ENCODE peak calls at places on chromosomes 2 and 18, in eight cellular contexts. V is BE2C, Q is body of pancreas, P is GM10248, N is breast epithelium, T is fibroblast of lung, D is AG04449, U is mammary epithelial cell. M is an unnamed sample.

GRCh38 chr2:239396881-239397681 is 3.7 kb downstream of the HDAC4 start:
- DNase-seq in V (no peak), Q (peak; percentile 71), P (no peak), N (peak; percentile 57), T (no peak), D (no peak), U (no peak), M (no peak)

GRCh38 chr2:120871016-120871635 is 135.5 kb downstream of the GLI2 start:
- DNase-seq in V (no peak), Q (no peak), P (no peak), N (no peak), T (no peak), D (no peak), U (no peak), M (no peak)

GRCh38 chr2:203748331-203749126 is 42.1 kb downstream of the CD28 start:
- DNase-seq in V (no peak), Q (no peak), P (no peak), N (no peak), T (no peak), D (no peak), U (no peak), M (no peak)

GRCh38 chr2:129793326-129793955 is 186.0 kb upstream of the RAB6C start:
- DNase-seq in V (no peak), Q (no peak), P (no peak), N (no peak), T (no peak), D (no peak), U (no peak), M (no peak)

GRCh38 chr2:13654416-13654815 is 937.7 kb downstream of the TRIB2 start:
- DNase-seq in V (no peak), Q (no peak), P (no peak), N (no peak), T (no peak), D (no peak), U (peak; percentile 71), M (no peak)

GRCh38 chr2:191947235-191947634 is 100.3 kb upstream of the CAVIN2 start:
- DNase-seq in V (no peak), Q (no peak), P (no peak), N (no peak), T (no peak), D (no peak), U (no peak), M (no peak)

GRCh38 chr2:18253686-18254197 is 306.7 kb downstream of the RDH14 start:
- DNase-seq in V (no peak), Q (no peak), P (no peak), N (no peak), T (no peak), D (no peak), U (no peak), M (no peak)

GRCh38 chr18:7624697-7625096 is 57.6 kb downstream of the PTPRM start:
- DNase-seq in V (no peak), Q (no peak), P (no peak), N (no peak), T (no peak), D (no peak), U (no peak), M (no peak)

GRCh38 chr18:79521806-79522205 is 126.1 kb downstream of the NFATC1 start:
- DNase-seq in V (no peak), Q (no peak), P (no peak), N (peak; percentile 28), T (no peak), D (no peak), U (no peak), M (no peak)

GRCh38 chr2:75012080-75012479 is 53.6 kb downstream of the POLE4 start:
- DNase-seq in V (no peak), Q (no peak), P (no peak), N (no peak), T (no peak), D (no peak), U (no peak), M (no peak)

GRCh38 chr2:238294393-238295143 is 6.2 kb upstream of the PER2 start:
- DNase-seq in V (no peak), Q (peak; percentile 69), P (no peak), N (no peak), T (no peak), D (no peak), U (no peak), M (no peak)

DNA sequence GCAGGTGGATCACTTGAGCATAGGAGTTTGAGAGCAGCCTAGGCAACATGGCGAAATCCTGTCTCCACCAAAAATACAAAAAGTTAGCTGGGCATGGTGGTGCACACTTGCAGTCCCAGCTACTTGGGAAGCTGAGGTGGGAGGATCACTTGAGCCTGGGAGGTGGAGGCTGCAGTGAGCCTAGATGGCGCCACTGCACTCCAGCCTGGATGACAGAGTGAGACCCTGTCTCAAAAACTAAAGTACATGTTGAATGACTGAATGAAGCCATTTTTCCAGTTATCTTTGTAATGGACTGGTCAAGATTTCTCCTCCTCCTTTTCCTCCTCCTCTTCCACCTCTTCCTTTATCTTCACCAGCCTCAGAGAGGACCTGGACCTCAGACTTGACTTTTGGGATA is 272.0 kb downstream of the SMAD2 start:
- DNase-seq in V (no peak), Q (no peak), P (no peak), N (no peak), T (no peak), D (no peak), U (no peak), M (no peak)
- TF ChIP-seq CTCF in V (no peak), Q (no peak), P (no peak), N (no peak), T (no peak), D (no peak), U (no peak), M (no peak)

GRCh38 chr2:28392297-28393114 is at the start of gene FOSL2:
- DNase-seq in V (peak; percentile 97), Q (peak; percentile 96), P (peak; percentile 89), N (peak; percentile 94), T (peak; percentile 100), D (peak; percentile 99), U (peak; percentile 100), M (peak; percentile 96)
- TF ChIP-seq CTCF in V (no peak), Q (no peak), P (no peak), N (peak; percentile 24), T (no peak), D (no peak), U (peak; percentile 6), M (no peak)

GRCh38 chr2:205852457-205852856 is 170.2 kb downstream of the NRP2 start:
- DNase-seq in V (no peak), Q (peak; percentile 79), P (no peak), N (no peak), T (peak; percentile 36), D (no peak), U (no peak), M (no peak)
- TF ChIP-seq CTCF in V (no peak), Q (no peak), P (no peak), N (no peak), T (no peak), D (no peak), U (no peak), M (no peak)

DNA sequence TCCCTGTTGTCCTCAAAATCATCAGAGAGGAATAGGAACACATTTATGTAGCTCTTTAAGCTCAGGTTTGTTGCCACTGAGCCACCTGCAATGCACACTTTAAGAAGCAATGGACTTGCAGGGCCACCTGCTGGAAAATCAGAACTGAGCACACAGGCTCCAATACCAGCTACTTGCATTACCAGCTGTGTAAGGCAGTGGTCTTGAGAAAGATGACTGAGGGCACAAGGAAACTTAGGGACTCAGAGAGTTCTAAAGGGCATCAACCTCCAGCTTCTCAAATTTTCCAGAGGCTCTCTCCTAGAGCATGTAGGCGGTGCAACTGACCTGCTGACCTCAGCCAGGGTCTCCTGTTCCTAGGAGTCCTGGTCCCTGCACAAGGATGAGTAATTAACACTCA is 2.5 kb upstream of the CNDP2 start:
- DNase-seq in V (peak; percentile 25), Q (peak; percentile 73), P (peak; percentile 39), N (no peak), T (peak; percentile 41), D (no peak), U (peak; percentile 59), M (peak; percentile 58)
- TF ChIP-seq CTCF in V (peak; percentile 51), Q (peak; percentile 60), P (peak; percentile 80), N (peak; percentile 37), T (peak; percentile 24), D (peak; percentile 45), U (peak; percentile 90), M (peak; percentile 28)

DNA sequence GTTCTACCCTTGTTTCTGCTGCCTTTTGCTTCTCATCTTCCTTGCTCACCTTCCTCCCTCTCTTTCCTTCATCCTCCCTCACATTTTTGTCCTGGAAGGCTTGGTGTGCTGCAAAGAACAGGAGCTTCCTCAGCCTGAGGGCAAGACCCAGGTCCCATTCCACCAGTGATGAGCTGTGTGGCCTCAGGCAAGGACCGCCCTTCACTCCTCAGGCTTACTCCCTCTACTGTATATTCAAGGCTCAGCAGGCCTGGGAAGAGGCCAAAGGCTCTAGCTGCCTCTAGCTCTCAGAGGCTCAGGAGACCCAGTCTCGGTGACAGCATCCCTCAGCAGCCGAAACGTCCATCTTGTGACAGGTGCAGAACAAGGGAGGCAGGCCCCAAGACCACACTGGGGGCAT is 97.5 kb downstream of the MRO start:
- DNase-seq in V (no peak), Q (no peak), P (no peak), N (no peak), T (no peak), D (no peak), U (no peak), M (no peak)
- TF ChIP-seq CTCF in V (no peak), Q (no peak), P (no peak), N (no peak), T (no peak), D (no peak), U (no peak), M (no peak)

GRCh38 chr2:145595296-145595695 is 1075.4 kb upstream of the ZEB2 start:
- DNase-seq in V (no peak), Q (no peak), P (no peak), N (no peak), T (no peak), D (no peak), U (peak; percentile 21), M (no peak)

GRCh38 chr2:145593280-145593679 is 1073.4 kb upstream of the ZEB2 start:
- DNase-seq in V (no peak), Q (no peak), P (peak; percentile 5), N (no peak), T (no peak), D (no peak), U (no peak), M (peak; percentile 25)

GRCh38 chr2:145597011-145597410 is 1077.1 kb upstream of the ZEB2 start:
- DNase-seq in V (no peak), Q (no peak), P (no peak), N (no peak), T (no peak), D (no peak), U (peak; percentile 23), M (no peak)

GRCh38 chr2:145592362-145592761 is 1072.4 kb upstream of the ZEB2 start:
- DNase-seq in V (no peak), Q (no peak), P (no peak), N (no peak), T (no peak), D (no peak), U (no peak), M (no peak)

GRCh38 chr2:145593991-145594702 is 1074.2 kb upstream of the ZEB2 start:
- DNase-seq in V (no peak), Q (no peak), P (no peak), N (no peak), T (peak; percentile 66), D (no peak), U (peak; percentile 87), M (no peak)
- TF ChIP-seq CTCF in V (peak; percentile 11), Q (no peak), P (no peak), N (no peak), T (peak; percentile 51), D (peak; percentile 31), U (peak; percentile 12), M (no peak)

GRCh38 chr2:127027715-127028114 is 79.2 kb downstream of the BIN1 start:
- DNase-seq in V (no peak), Q (no peak), P (no peak), N (no peak), T (no peak), D (no peak), U (no peak), M (no peak)
- TF ChIP-seq CTCF in V (no peak), Q (no peak), P (no peak), N (no peak), T (peak; percentile 15), D (no peak), U (no peak), M (no peak)